ENCODE peak calls at places on chromosome 17, in nine cellular contexts. B is H54, S is prostate gland, I is sigmoid colon, N is breast epithelium, D is uterus, G is stomach, Q is A549, P is endothelial cell of umbilical vein. M is an unnamed sample.
A peak's percentile ranks its signal among the peaks of the same experiment; 100 is the strongest.

GRCh38 chr17:45385331-45385997 is 47.2 kb downstream of the ARHGAP27 start:
- DNase-seq in S (peak; percentile 83), Q (peak; percentile 91), I (peak; percentile 93), P (peak; percentile 77), N (peak; percentile 75), G (peak; percentile 95), D (peak; percentile 86), B (peak; percentile 90), M (peak; percentile 93)

GRCh38 chr17:3667366-3668278 is 756 bp downstream of the TAX1BP3 start:
- DNase-seq in I (peak; percentile 96), B (peak; percentile 89), S (peak; percentile 82), D (peak; percentile 91), P (peak; percentile 92), G (peak; percentile 91), Q (peak; percentile 90), N (peak; percentile 82), M (peak; percentile 88)

GRCh38 chr17:50916026-50916707 is 50.0 kb upstream of the TOB1 start:
- DNase-seq in G (no peak), S (no peak), I (no peak), N (no peak), B (no peak), Q (no peak), P (no peak), D (no peak), M (no peak)

GRCh38 chr17:43114101-43114691 is 11.0 kb downstream of the BRCA1 start:
- DNase-seq in G (no peak), P (no peak), S (no peak), Q (peak; percentile 29), I (no peak), B (no peak), N (no peak), D (no peak), M (no peak)

GRCh38 chr17:27605409-27605808 is 25.6 kb upstream of the LGALS9 start:
- DNase-seq in P (no peak), G (no peak), N (no peak), Q (no peak), B (no peak), I (no peak), S (no peak), D (no peak), M (no peak)

GRCh38 chr17:27518048-27518447 is 61.8 kb downstream of the KSR1 start:
- DNase-seq in Q (no peak), P (no peak), S (no peak), N (no peak), D (no peak), I (no peak), B (no peak), G (no peak), M (no peak)

GRCh38 chr17:72110231-72110952 is 10.4 kb upstream of the SOX9 start:
- DNase-seq in G (no peak), P (no peak), I (no peak), S (no peak), N (no peak), B (no peak), D (no peak), Q (no peak), M (no peak)

GRCh38 chr17:82966415-82966814 is 113.0 kb upstream of the METRNL start:
- DNase-seq in S (no peak), I (no peak), D (no peak), Q (no peak), P (no peak), B (no peak), G (no peak), N (no peak), M (no peak)

GRCh38 chr17:55116440-55116914 is 147.9 kb downstream of the STXBP4 start:
- DNase-seq in Q (no peak), B (no peak), P (peak; percentile 66), G (no peak), I (no peak), D (no peak), N (no peak), S (no peak), M (no peak)

GRCh38 chr17:60278237-60278636 is 113.7 kb downstream of the USP32 start:
- DNase-seq in P (no peak), N (no peak), S (no peak), G (no peak), I (no peak), B (no peak), Q (no peak), D (no peak), M (no peak)

GRCh38 chr17:7408341-7408740 is 696 bp downstream of the NLGN2 start:
- DNase-seq in P (no peak), B (no peak), S (no peak), D (no peak), Q (no peak), G (no peak), I (no peak), N (no peak), M (no peak)

GRCh38 chr17:81388612-81389367 is 6.5 kb upstream of the BAHCC1 start:
- DNase-seq in S (no peak), G (no peak), I (no peak), D (no peak), Q (peak; percentile 53), N (no peak), B (no peak), P (no peak), M (no peak)

GRCh38 chr17:38620551-38621277 is 15.0 kb upstream of the SRCIN1 start:
- DNase-seq in D (no peak), S (no peak), Q (no peak), I (no peak), P (no peak), B (no peak), N (no peak), G (no peak), M (no peak)

GRCh38 chr17:63697341-63698286 is 2.3 kb downstream of the LIMD2 start:
- DNase-seq in D (no peak), N (no peak), P (peak; percentile 44), G (peak; percentile 73), Q (peak; percentile 69), B (peak; percentile 91), S (no peak), I (no peak), M (peak; percentile 80)

GRCh38 chr17:57365420-57365819 is 109.1 kb downstream of the MSI2 start:
- DNase-seq in S (no peak), B (no peak), Q (peak; percentile 66), G (no peak), P (no peak), I (no peak), N (no peak), D (peak; percentile 26), M (peak; percentile 86)

GRCh38 chr17:79114455-79115301 is 40.1 kb downstream of the ENGASE start:
- DNase-seq in P (no peak), S (peak; percentile 86), I (peak; percentile 83), Q (no peak), N (no peak), G (peak; percentile 54), B (no peak), D (peak; percentile 34), M (no peak)

GRCh38 chr17:80414508-80414802 is 512 bp upstream of the ENDOV start:
- DNase-seq in S (no peak), N (no peak), I (no peak), G (no peak), D (no peak), P (peak; percentile 45), B (no peak), Q (peak; percentile 28), M (peak; percentile 58)

GRCh38 chr17:75697651-75698291 is 23.5 kb upstream of the ITGB4 start:
- DNase-seq in I (no peak), B (no peak), D (no peak), N (peak; percentile 89), G (peak; percentile 65), P (no peak), S (peak; percentile 75), Q (no peak), M (no peak)

GRCh38 chr17:64635647-64636305 is 26.3 kb downstream of the SMURF2 start:
- DNase-seq in B (no peak), G (no peak), Q (peak; percentile 18), P (peak; percentile 64), N (no peak), S (no peak), D (no peak), I (no peak), M (no peak)

GRCh38 chr17:12457493-12457892 is 208.2 kb upstream of the MYOCD start:
- DNase-seq in D (no peak), S (no peak), G (no peak), N (no peak), Q (no peak), P (no peak), B (no peak), I (no peak), M (no peak)

GRCh38 chr17:66678061-66678460 is 156.9 kb upstream of the CACNG5 start:
- DNase-seq in N (no peak), S (no peak), I (no peak), Q (no peak), P (no peak), G (no peak), D (no peak), B (no peak), M (no peak)

GRCh38 chr17:80270836-80271235 is 10.2 kb downstream of the RNF213 start:
- DNase-seq in P (no peak), Q (peak; percentile 59), I (no peak), S (no peak), D (no peak), G (no peak), B (no peak), N (no peak), M (peak; percentile 57)

GRCh38 chr17:65483438-65483837 is 78.0 kb downstream of the AXIN2 start:
- DNase-seq in P (no peak), D (no peak), S (no peak), Q (no peak), N (no peak), B (no peak), G (no peak), I (peak; percentile 19), M (no peak)

GRCh38 chr17:77205396-77206124 is 64.8 kb downstream of the SEC14L1 start:
- DNase-seq in P (no peak), I (no peak), B (no peak), D (no peak), S (no peak), G (no peak), Q (no peak), N (no peak), M (no peak)
- TF ChIP-seq POLR2A in P (no peak), I (no peak), B (no peak), D (no peak), S (no peak), G (no peak), Q (no peak), N (no peak), M (no peak)

GRCh38 chr17:67717624-67718324 is at the start of gene NOL11:
- DNase-seq in D (peak; percentile 98), P (peak; percentile 100), B (peak; percentile 94), Q (peak; percentile 100), I (peak; percentile 99), G (peak; percentile 99), N (peak; percentile 97), S (peak; percentile 99), M (peak; percentile 100)
- TF ChIP-seq POLR2A in D (peak; percentile 77), P (peak; percentile 97), B (peak; percentile 76), Q (peak; percentile 91), I (peak; percentile 76), G (peak; percentile 88), N (peak; percentile 71), S (peak; percentile 82), M (peak; percentile 96)

GRCh38 chr17:32341857-32342602 is at the start of gene C17orf75:
- DNase-seq in D (peak; percentile 66), P (peak; percentile 73), I (peak; percentile 90), Q (peak; percentile 90), N (peak; percentile 62), G (peak; percentile 83), S (peak; percentile 66), B (peak; percentile 76), M (peak; percentile 92)
- TF ChIP-seq POLR2A in D (peak; percentile 54), P (peak; percentile 80), I (peak; percentile 10), Q (peak; percentile 71), N (no peak), G (no peak), S (peak; percentile 38), B (peak; percentile 60), M (peak; percentile 79)

GRCh38 chr17:16407911-16408588 is 7.3 kb upstream of the TRPV2 start:
- DNase-seq in I (peak; percentile 87), S (peak; percentile 46), P (peak; percentile 56), N (peak; percentile 59), Q (peak; percentile 60), B (no peak), D (peak; percentile 74), G (peak; percentile 78), M (peak; percentile 52)
- TF ChIP-seq POLR2A in I (no peak), S (no peak), P (no peak), N (no peak), Q (no peak), B (no peak), D (no peak), G (no peak), M (no peak)